ENCODE peak calls at places on chromosomes 16 and 17, in four cellular contexts. M is Caco-2, U is OCI-LY7, N is cardiac muscle cell. A is an unnamed sample.

GRCh38 chr16:64409762-64410161 is 712.1 kb downstream of the CDH11 start:
- DNase-seq in U (no peak), N (peak), M (no peak), A (no peak)

GRCh38 chr16:2692948-2693651 is 10.8 kb downstream of the KCTD5 start:
- DNase-seq in U (no peak), N (no peak), M (no peak), A (peak)

GRCh38 chr17:81110488-81111040 is 54.7 kb upstream of the PVALEF start:
- DNase-seq in N (no peak), M (no peak), U (no peak), A (no peak)

GRCh38 chr17:77212081-77212832 is 71.5 kb downstream of the SEC14L1 start:
- DNase-seq in M (no peak), N (no peak), U (peak), A (no peak)

GRCh38 chr17:63984651-63985386 is 12.1 kb upstream of the SCN4A start:
- DNase-seq in M (no peak), U (no peak), N (no peak), A (no peak)

GRCh38 chr17:1485748-1486376 is 6.6 kb downstream of the MYO1C start:
- DNase-seq in N (peak), M (peak), U (peak), A (no peak)

GRCh38 chr17:67111808-67112207 is 67.5 kb downstream of the CACNG1 start:
- DNase-seq in N (no peak), U (no peak), M (no peak), A (no peak)

GRCh38 chr17:42422958-42423712 is at the start of gene CAVIN1:
- DNase-seq in U (no peak), N (peak), M (peak), A (peak)

GRCh38 chr16:16071631-16072244 is 122.3 kb downstream of the ABCC1 start:
- DNase-seq in M (no peak), U (no peak), N (peak), A (no peak)

GRCh38 chr17:37657202-37657601 is 14.0 kb upstream of the DDX52 start:
- DNase-seq in N (no peak), M (no peak), U (no peak), A (no peak)

GRCh38 chr17:1186923-1187771 is 7.4 kb upstream of the ABR start:
- DNase-seq in M (peak), U (peak), N (peak), A (peak)

GRCh38 chr16:71846443-71846842 is 667 bp downstream of the ATXN1L start:
- DNase-seq in M (peak), N (peak), U (peak), A (no peak)

GRCh38 chr16:15856901-15857778 is at the start of gene MYH11:
- DNase-seq in N (peak), U (peak), M (peak), A (no peak)

GRCh38 chr16:79380990-79381389 is 219.5 kb downstream of the MAF start:
- DNase-seq in U (no peak), M (no peak), N (no peak), A (no peak)

GRCh38 chr16:67884-68789 is 4.3 kb downstream of the RHBDF1 start:
- DNase-seq in U (no peak), N (no peak), M (no peak), A (no peak)

GRCh38 chr17:17028878-17029535 is 13.2 kb upstream of the MPRIP start:
- DNase-seq in M (peak), U (no peak), N (no peak), A (no peak)
- H3K4me3 ChIP-seq in M (no peak), U (no peak), N (no peak), A (no peak)

DNA sequence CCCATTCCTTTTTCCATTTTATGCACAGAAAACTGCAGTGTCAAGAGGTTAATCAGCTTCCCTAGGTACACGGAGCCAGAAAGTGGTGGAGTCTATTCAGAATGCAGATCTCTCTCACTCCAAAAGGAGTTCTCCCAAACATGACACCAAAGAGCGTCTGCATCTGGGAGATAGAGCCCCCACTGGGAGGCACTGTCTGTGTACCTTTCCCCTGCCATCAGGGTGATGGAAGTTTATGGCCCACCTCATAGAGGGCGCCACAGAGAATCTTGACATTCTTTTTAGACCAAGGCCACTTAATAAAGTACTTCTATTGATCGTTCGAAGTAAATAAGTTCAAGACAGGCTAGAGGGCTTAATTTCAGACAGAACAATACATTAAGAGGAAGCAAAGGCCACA is 493.7 kb upstream of the ERCC4 start:
- DNase-seq in M (peak), N (no peak), U (peak), A (no peak)
- TF ChIP-seq CTCF in M (peak), N (no peak), U (peak), A (peak)

GRCh38 chr17:78977992-78978973 is 1.4 kb downstream of the LGALS3BP start:
- DNase-seq in M (no peak), U (no peak), N (peak), A (no peak)
- H3K4me3 ChIP-seq in M (no peak), U (no peak), N (no peak), A (no peak)

GRCh38 chr17:16463341-16464000 is 28.5 kb downstream of the LRRC75A start:
- DNase-seq in U (no peak), N (peak), M (no peak), A (no peak)
- TF ChIP-seq CTCF in U (no peak), N (no peak), M (peak), A (no peak)

GRCh38 chr16:58500329-58501241 is 642 bp downstream of the NDRG4 start:
- DNase-seq in M (no peak), U (no peak), N (peak), A (no peak)

GRCh38 chr16:58501242-58502131 is 1.5 kb downstream of the NDRG4 start:
- DNase-seq in N (peak), M (peak), U (peak), A (no peak)

GRCh38 chr16:58498341-58499091 is 1.4 kb upstream of the NDRG4 start:
- DNase-seq in N (no peak), M (no peak), U (no peak), A (no peak)

GRCh38 chr16:58499092-58499511 is 841 bp upstream of the NDRG4 start:
- DNase-seq in U (no peak), N (no peak), M (no peak), A (no peak)

DNA sequence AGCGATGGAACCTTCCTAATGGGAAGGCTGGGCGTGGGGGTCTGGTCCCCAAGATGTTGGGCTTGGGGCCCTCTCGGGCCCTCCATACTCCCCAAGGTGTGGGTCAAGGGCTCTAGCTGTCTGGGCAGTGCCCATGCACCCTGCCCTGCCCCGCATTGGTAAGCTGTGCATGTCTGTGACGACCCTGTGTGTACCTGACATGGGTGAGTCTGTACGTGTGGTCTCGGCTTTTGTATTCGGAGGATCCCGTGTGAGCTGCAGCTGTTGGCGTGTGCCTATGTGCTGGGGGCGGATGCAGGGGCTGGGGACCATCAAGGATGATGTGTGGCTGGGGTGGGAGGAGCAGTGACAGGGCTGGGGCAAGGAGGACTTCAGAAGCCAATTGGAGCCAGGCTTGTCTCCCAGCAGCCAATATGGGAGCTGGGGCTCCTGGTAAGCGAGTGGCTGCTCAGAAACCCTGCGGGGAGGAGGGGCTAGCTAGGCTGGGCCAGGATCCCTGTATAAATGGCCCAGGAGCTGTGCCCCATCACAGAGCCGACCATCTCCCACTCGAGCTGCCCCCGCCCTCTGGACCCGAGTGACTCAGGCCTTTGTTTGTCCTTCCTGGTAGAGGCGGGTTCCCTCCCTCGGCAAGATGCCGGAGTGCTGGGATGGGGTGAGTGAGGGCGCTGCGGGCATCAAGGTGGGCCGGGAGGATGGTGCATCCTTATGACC is at the start of gene NDRG4:
- DNase-seq in M (peak), U (peak), N (peak), A (no peak)
- H3K4me3 ChIP-seq in M (peak), U (peak), N (peak), A (no peak)

GRCh38 chr17:44776628-44777393 is 18.0 kb downstream of the ADAM11 start:
- DNase-seq in U (no peak), M (no peak), N (no peak), A (no peak)

GRCh38 chr17:44773140-44773539 is 14.4 kb downstream of the ADAM11 start:
- DNase-seq in M (no peak), N (no peak), U (no peak), A (no peak)

GRCh38 chr17:44775838-44776621 is 17.2 kb downstream of the ADAM11 start:
- DNase-seq in N (peak), M (peak), U (no peak), A (no peak)

GRCh38 chr17:44774271-44775135 is 15.7 kb downstream of the ADAM11 start:
- DNase-seq in N (peak), M (peak), U (peak), A (no peak)

GRCh38 chr17:44775136-44775837 is 16.5 kb downstream of the ADAM11 start:
- DNase-seq in N (no peak), M (no peak), U (peak), A (peak)
- TF ChIP-seq CTCF in N (no peak), M (no peak), U (peak), A (no peak)

A was measured in LNCaP clone FGC.